ENCODE peak calls at places on chromosomes 4 and X, in four cellular contexts. One of them, this sample, is unnamed.

GRCh38 chr4:41456559-41457101 is 81.3 kb upstream of the LIMCH1 start:
- DNase-seq in T-helper 2 cell: no peak
- DNase-seq in ACHN: no peak
- DNase-seq in OCI-M1: no peak
- DNase-seq in this sample: no peak

GRCh38 chr4:173527103-173527876 is 2.7 kb downstream of the HAND2 start:
- DNase-seq in T-helper 2 cell: no peak
- DNase-seq in ACHN: no peak
- DNase-seq in OCI-M1: no peak
- DNase-seq in this sample: no peak

GRCh38 chr4:79700356-79700755 is 292.3 kb upstream of the GK2 start:
- DNase-seq in T-helper 2 cell: no peak
- DNase-seq in ACHN: no peak
- DNase-seq in OCI-M1: no peak
- DNase-seq in this sample: no peak

GRCh38 chr4:169164669-169165415 is 105.9 kb downstream of the SH3RF1 start:
- DNase-seq in T-helper 2 cell: no peak
- DNase-seq in ACHN: no peak
- DNase-seq in OCI-M1: no peak
- DNase-seq in this sample: no peak

GRCh38 chr4:182879913-182880312 is 37.3 kb downstream of the DCTD start:
- DNase-seq in T-helper 2 cell: no peak
- DNase-seq in ACHN: no peak
- DNase-seq in OCI-M1: no peak
- DNase-seq in this sample: no peak

GRCh38 chr4:32884198-32884597 is 2164.0 kb downstream of the PCDH7 start:
- DNase-seq in T-helper 2 cell: no peak
- DNase-seq in ACHN: peak; percentile 4
- DNase-seq in OCI-M1: no peak
- DNase-seq in this sample: no peak

GRCh38 chrX:48736303-48736702 is 25.2 kb upstream of the GLOD5 start:
- DNase-seq in T-helper 2 cell: no peak
- DNase-seq in ACHN: no peak
- DNase-seq in OCI-M1: no peak
- DNase-seq in this sample: no peak

GRCh38 chrX:22081475-22082092 is 49.5 kb downstream of the PHEX start:
- DNase-seq in T-helper 2 cell: no peak
- DNase-seq in ACHN: peak; percentile 50
- DNase-seq in OCI-M1: peak; percentile 45
- DNase-seq in this sample: peak; percentile 2

GRCh38 chr4:181504846-181505374 is 738.3 kb upstream of the TENM3 start:
- DNase-seq in T-helper 2 cell: no peak
- DNase-seq in ACHN: no peak
- DNase-seq in OCI-M1: no peak
- DNase-seq in this sample: no peak

GRCh38 chr4:138579146-138579545 is 337.0 kb upstream of the SLC7A11 start:
- DNase-seq in T-helper 2 cell: no peak
- DNase-seq in ACHN: no peak
- DNase-seq in OCI-M1: no peak
- DNase-seq in this sample: no peak

GRCh38 chr4:158710814-158711213 is 12.4 kb downstream of the PPID start:
- DNase-seq in T-helper 2 cell: no peak
- DNase-seq in ACHN: no peak
- DNase-seq in OCI-M1: peak; percentile 25
- DNase-seq in this sample: no peak

GRCh38 chr4:56261027-56261426 is 126.3 kb downstream of the AASDH start:
- DNase-seq in T-helper 2 cell: no peak
- DNase-seq in ACHN: no peak
- DNase-seq in OCI-M1: no peak
- DNase-seq in this sample: no peak

GRCh38 chrX:120790118-120790517 is 85.5 kb downstream of the CT47B1 start:
- DNase-seq in T-helper 2 cell: peak; percentile 7
- DNase-seq in ACHN: peak; percentile 51
- DNase-seq in OCI-M1: peak; percentile 81
- DNase-seq in this sample: no peak

GRCh38 chr4:101037938-101038413 is 309.4 kb downstream of the PPP3CA start:
- DNase-seq in T-helper 2 cell: peak; percentile 47
- DNase-seq in ACHN: no peak
- DNase-seq in OCI-M1: no peak
- DNase-seq in this sample: no peak

GRCh38 chrX:1163231-1163630 is 49.2 kb downstream of the CRLF2 start:
- DNase-seq in T-helper 2 cell: no peak
- DNase-seq in ACHN: no peak
- DNase-seq in OCI-M1: no peak
- DNase-seq in this sample: no peak

GRCh38 chr4:77156912-77157858 is at the start of gene CCNG2:
- DNase-seq in T-helper 2 cell: peak; percentile 45
- DNase-seq in ACHN: peak; percentile 88
- DNase-seq in OCI-M1: peak; percentile 96
- DNase-seq in this sample: peak; percentile 80

GRCh38 chr4:81426770-81427604 is 44.7 kb downstream of the RASGEF1B start:
- DNase-seq in T-helper 2 cell: no peak
- DNase-seq in ACHN: peak; percentile 6
- DNase-seq in OCI-M1: no peak
- DNase-seq in this sample: no peak

GRCh38 chr4:127967141-127967775 is 2.1 kb downstream of the ABHD18 start:
- DNase-seq in T-helper 2 cell: no peak
- DNase-seq in ACHN: no peak
- DNase-seq in OCI-M1: peak; percentile 35
- DNase-seq in this sample: no peak

GRCh38 chrX:52261463-52262194 is 76.9 kb downstream of the MAGED4 start:
- DNase-seq in T-helper 2 cell: peak; percentile 85
- DNase-seq in ACHN: peak; percentile 78
- DNase-seq in OCI-M1: peak; percentile 86
- DNase-seq in this sample: peak; percentile 83

GRCh38 chrX:133633162-133633561 is 217.9 kb upstream of the GPC4 start:
- DNase-seq in T-helper 2 cell: no peak
- DNase-seq in ACHN: no peak
- DNase-seq in OCI-M1: no peak
- DNase-seq in this sample: no peak

GRCh38 chr4:76233534-76233933 is 18.0 kb upstream of the FAM47E start:
- DNase-seq in T-helper 2 cell: no peak
- DNase-seq in ACHN: no peak
- DNase-seq in OCI-M1: no peak
- DNase-seq in this sample: no peak

GRCh38 chrX:45824471-45824870 is 623.8 kb upstream of the DIPK2B start:
- DNase-seq in T-helper 2 cell: no peak
- DNase-seq in ACHN: peak; percentile 87
- DNase-seq in OCI-M1: peak; percentile 60
- DNase-seq in this sample: no peak

GRCh38 chr4:181140037-181140603 is 1103.1 kb upstream of the TENM3 start:
- DNase-seq in T-helper 2 cell: no peak
- DNase-seq in ACHN: no peak
- DNase-seq in OCI-M1: no peak
- DNase-seq in this sample: no peak

GRCh38 chr4:134324179-134324578 is 122.6 kb upstream of the PABPC4L start:
- DNase-seq in T-helper 2 cell: no peak
- DNase-seq in ACHN: no peak
- DNase-seq in OCI-M1: peak; percentile 45
- DNase-seq in this sample: no peak

This sample was measured in T-helper 22 cell.